ENCODE peak calls at places on chromosome X, in six cellular contexts. S is K562, R is GM12891, H is GM12878, A is HepG2, O is H1. K is an unnamed sample.
A peak's percentile ranks its signal among the peaks of the same experiment; 100 is the strongest.

GRCh38 chrX:99398578-99398977 is 1011.5 kb downstream of the PCDH19 start:
- DNase-seq in O (no peak), R (no peak), H (no peak), S (no peak), A (no peak), K (no peak)

GRCh38 chrX:47991263-47992092 is 12.3 kb downstream of the ZNF182 start:
- DNase-seq in S (no peak), A (no peak), R (no peak), H (no peak), O (no peak), K (no peak)

GRCh38 chrX:133081990-133082389 is 14.9 kb downstream of the USP26 start:
- DNase-seq in H (no peak), R (no peak), O (no peak), A (no peak), S (no peak), K (no peak)

GRCh38 chrX:19725545-19726102 is 161.8 kb downstream of the SH3KBP1 start:
- DNase-seq in O (no peak), H (no peak), A (no peak), S (no peak), R (no peak), K (no peak)

GRCh38 chrX:107718156-107718621 is 57.4 kb downstream of the TSC22D3 start:
- DNase-seq in O (no peak), A (peak; percentile 44), S (peak; percentile 72), R (no peak), H (no peak), K (no peak)

GRCh38 chrX:124476562-124476961 is 130.2 kb downstream of the SH2D1A start:
- DNase-seq in S (no peak), H (no peak), A (no peak), O (no peak), R (no peak), K (no peak)

GRCh38 chrX:85611926-85612325 is 232.5 kb upstream of the POF1B start:
- DNase-seq in S (no peak), A (no peak), O (no peak), H (no peak), R (no peak), K (no peak)

GRCh38 chrX:7027071-7027470 is 120.4 kb upstream of the STS start:
- DNase-seq in O (no peak), S (no peak), R (no peak), A (no peak), H (no peak), K (no peak)

GRCh38 chrX:39836802-39837420 is 260.8 kb downstream of the BCOR start:
- DNase-seq in H (no peak), S (no peak), R (no peak), O (no peak), A (no peak), K (no peak)

GRCh38 chrX:26138043-26138442 is at the start of gene MAGEB18:
- DNase-seq in O (no peak), H (no peak), A (no peak), R (no peak), S (no peak), K (no peak)

GRCh38 chrX:71992711-71993110 is 82.1 kb downstream of the NHSL2 start:
- DNase-seq in R (no peak), S (no peak), O (no peak), A (no peak), H (no peak), K (no peak)

GRCh38 chrX:39903937-39904336 is 193.8 kb downstream of the BCOR start:
- DNase-seq in A (no peak), H (no peak), R (no peak), O (no peak), S (no peak), K (no peak)

GRCh38 chrX:108071578-108071977 is 19.8 kb downstream of the PSMD10 start:
- DNase-seq in A (no peak), R (no peak), S (no peak), H (no peak), O (no peak), K (no peak)

GRCh38 chrX:135625995-135626394 is 87.4 kb upstream of the CT45A1 start:
- DNase-seq in A (peak; percentile 1), S (peak; percentile 8), H (no peak), O (no peak), R (no peak), K (no peak)

GRCh38 chrX:17527932-17528331 is 152.9 kb downstream of the NHS start:
- DNase-seq in O (no peak), R (no peak), A (no peak), H (no peak), S (no peak), K (no peak)

GRCh38 chrX:17525762-17526555 is 151.0 kb downstream of the NHS start:
- DNase-seq in S (no peak), H (no peak), O (no peak), R (no peak), A (no peak), K (no peak)

GRCh38 chrX:17525266-17525665 is 150.3 kb downstream of the NHS start:
- DNase-seq in O (no peak), H (no peak), S (no peak), A (no peak), R (no peak), K (no peak)

GRCh38 chrX:17529349-17529748 is 154.3 kb downstream of the NHS start:
- DNase-seq in O (no peak), S (no peak), A (no peak), R (no peak), H (no peak), K (no peak)

GRCh38 chrX:17527135-17527701 is 152.2 kb downstream of the NHS start:
- DNase-seq in S (no peak), O (no peak), A (no peak), H (no peak), R (no peak), K (no peak)
- TF ChIP-seq TAF1 in S (no peak), O (no peak), A (no peak), H (no peak), R (no peak), K (no peak)

GRCh38 chrX:154362085-154362742 is 12.2 kb downstream of the FLNA start:
- DNase-seq in H (no peak), A (no peak), S (no peak), R (no peak), O (no peak), K (no peak)

GRCh38 chrX:154358011-154358410 is 16.4 kb downstream of the FLNA start:
- DNase-seq in S (no peak), A (no peak), H (no peak), R (no peak), O (no peak), K (no peak)

GRCh38 chrX:154358829-154359228 is 15.6 kb downstream of the FLNA start:
- DNase-seq in R (no peak), A (no peak), S (no peak), O (no peak), H (no peak), K (no peak)

GRCh38 chrX:154359362-154360154 is 14.9 kb downstream of the FLNA start:
- DNase-seq in R (no peak), A (no peak), S (no peak), H (no peak), O (no peak), K (no peak)

GRCh38 chrX:154360155-154360713 is 14.2 kb downstream of the FLNA start:
- DNase-seq in A (no peak), H (no peak), O (no peak), S (no peak), R (no peak), K (no peak)
- TF ChIP-seq POLR2AphosphoS5 in A (no peak), H (no peak), O (no peak), S (no peak), R (no peak), K (no peak)

GRCh38 chrX:30668581-30668980 is 15.4 kb downstream of the GK start:
- DNase-seq in S (no peak), O (no peak), A (no peak), H (no peak), R (no peak), K (no peak)

GRCh38 chrX:30663317-30663716 is 10.1 kb downstream of the GK start:
- DNase-seq in S (no peak), O (no peak), H (no peak), R (no peak), A (no peak), K (no peak)

GRCh38 chrX:30665471-30665870 is 12.2 kb downstream of the GK start:
- DNase-seq in H (no peak), O (no peak), R (no peak), A (no peak), S (no peak), K (no peak)

GRCh38 chrX:30661228-30661627 is 8.0 kb downstream of the GK start:
- DNase-seq in O (no peak), S (no peak), A (no peak), H (no peak), R (no peak), K (no peak)

DNA sequence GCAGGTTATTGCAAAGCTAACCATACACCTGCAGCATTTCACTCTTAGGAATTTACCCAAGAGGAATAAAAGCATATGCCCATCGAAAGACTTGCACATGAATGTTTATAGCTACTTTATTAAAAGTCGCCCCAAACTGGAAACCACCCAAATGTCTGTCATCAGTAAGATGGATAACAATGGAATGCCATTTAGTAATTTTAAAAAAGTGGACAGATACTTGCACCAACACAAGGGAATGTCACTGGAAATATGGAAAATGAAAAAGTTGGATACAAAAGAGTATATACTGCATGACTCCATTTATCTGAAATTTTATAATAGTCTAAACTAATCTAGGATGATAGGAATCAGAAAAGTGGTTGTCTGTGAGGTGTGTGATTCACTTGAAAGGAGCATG is 12.9 kb downstream of the GK start:
- DNase-seq in S (no peak), O (no peak), A (no peak), R (no peak), H (no peak), K (no peak)
- TF ChIP-seq POLR2A in S (no peak), O (no peak), A (no peak), R (no peak), H (no peak), K (no peak)

GRCh38 chrX:118552501-118552900 is 56.9 kb downstream of the DOCK11 start:
- DNase-seq in O (no peak), R (no peak), S (no peak), A (no peak), H (no peak), K (no peak)

GRCh38 chrX:118550792-118551191 is 55.2 kb downstream of the DOCK11 start:
- DNase-seq in R (no peak), S (no peak), O (no peak), A (no peak), H (no peak), K (no peak)

GRCh38 chrX:118553042-118553714 is 57.6 kb downstream of the DOCK11 start:
- DNase-seq in A (no peak), H (no peak), O (no peak), R (no peak), S (no peak), K (no peak)

GRCh38 chrX:118551426-118551825 is 55.8 kb downstream of the DOCK11 start:
- DNase-seq in S (no peak), R (no peak), A (no peak), H (no peak), O (no peak), K (no peak)

DNA sequence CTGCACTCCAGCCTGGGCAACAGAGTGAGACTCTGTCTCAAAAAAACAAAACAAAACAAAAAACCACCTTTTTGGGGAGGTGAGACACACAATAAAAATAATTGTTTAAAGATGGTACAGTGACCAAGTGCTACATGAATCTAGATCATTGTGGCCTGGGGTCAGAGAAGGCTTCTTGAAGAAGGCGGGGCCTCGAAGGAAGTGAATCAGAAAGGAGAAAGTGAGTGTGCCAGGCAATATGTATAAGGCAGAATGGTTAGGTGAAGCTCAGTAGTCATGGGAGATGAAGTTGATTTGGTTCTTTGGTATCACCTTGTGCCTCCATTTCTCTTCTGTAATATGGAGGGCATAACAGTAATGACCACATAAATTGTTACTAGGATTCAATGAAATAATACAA is 58.9 kb downstream of the DOCK11 start:
- DNase-seq in S (no peak), O (no peak), A (no peak), R (no peak), H (no peak), K (no peak)
- TF ChIP-seq TAF1 in S (no peak), O (no peak), A (no peak), R (no peak), H (no peak), K (no peak)

K was measured in GM12892.